ENCODE peak calls at places on chromosome 2, in ten cellular contexts. M is A673, D is AG09309, L is SK-N-SH, O is GM23338, G is suprapubic skin, Z is progenitor cell of endocrine pancreas, Y is GM13976, X is NB4, B is HFFc6. U is an unnamed sample.

GRCh38 chr2:95041824-95042442 is 16.4 kb downstream of the MAL start:
- DNase-seq in M (no peak), D (no peak), L (no peak), O (no peak), G (no peak), Z (no peak), Y (no peak), X (no peak), B (no peak), U (no peak)

GRCh38 chr2:176177580-176178270 is 10.7 kb upstream of the HOXD1 start:
- DNase-seq in M (peak; percentile 45), D (no peak), L (no peak), O (peak; percentile 71), G (no peak), Z (no peak), Y (no peak), X (no peak), B (no peak), U (no peak)

GRCh38 chr2:121489284-121489683 is 41.4 kb upstream of the RNU4ATAC start:
- DNase-seq in M (peak; percentile 31), D (no peak), L (no peak), O (no peak), G (no peak), Z (no peak), Y (peak; percentile 32), X (no peak), B (no peak), U (no peak)

GRCh38 chr2:203535078-203535783 is at the start of gene RAPH1:
- DNase-seq in M (peak; percentile 85), D (peak; percentile 42), L (peak; percentile 95), O (peak; percentile 87), G (peak; percentile 87), Z (peak; percentile 65), Y (peak; percentile 81), X (peak; percentile 70), B (peak; percentile 81), U (peak; percentile 86)

GRCh38 chr2:39127973-39128372 is 7.1 kb upstream of the SOS1 start:
- DNase-seq in M (no peak), D (no peak), L (peak; percentile 71), O (no peak), G (no peak), Z (no peak), Y (no peak), X (peak; percentile 69), B (no peak), U (no peak)

GRCh38 chr2:192215096-192215877 is 20.6 kb upstream of the TMEFF2 start:
- DNase-seq in M (no peak), D (no peak), L (no peak), O (no peak), G (no peak), Z (no peak), Y (no peak), X (no peak), B (no peak), U (no peak)

GRCh38 chr2:100269889-100270288 is 52.4 kb downstream of the LONRF2 start:
- DNase-seq in M (no peak), D (no peak), L (no peak), O (no peak), G (peak; percentile 47), Z (no peak), Y (no peak), X (no peak), B (no peak), U (no peak)

GRCh38 chr2:62014102-62014501 is 108.6 kb downstream of the COMMD1 start:
- DNase-seq in M (peak; percentile 33), D (peak; percentile 66), L (peak; percentile 34), O (peak; percentile 22), G (no peak), Z (no peak), Y (no peak), X (peak; percentile 30), B (peak; percentile 21), U (no peak)

GRCh38 chr2:71498261-71498701 is 44.9 kb downstream of the DYSF start:
- DNase-seq in M (no peak), D (peak; percentile 46), L (no peak), O (no peak), G (no peak), Z (no peak), Y (no peak), X (no peak), B (peak; percentile 94), U (no peak)

GRCh38 chr2:48137829-48138228 is 231.5 kb upstream of the FBXO11 start:
- DNase-seq in M (no peak), D (no peak), L (no peak), O (no peak), G (no peak), Z (no peak), Y (no peak), X (peak; percentile 25), B (no peak), U (no peak)

GRCh38 chr2:74507145-74507925 is at the start of gene PCGF1:
- DNase-seq in M (peak; percentile 99), D (peak; percentile 93), L (peak; percentile 97), O (peak; percentile 100), G (peak; percentile 98), Z (peak; percentile 94), Y (peak; percentile 97), X (peak; percentile 98), B (peak; percentile 95), U (peak; percentile 99)
- TF ChIP-seq CTCF in M (peak; percentile 72), D (peak; percentile 53), L (peak; percentile 53), O (peak; percentile 77), G (no peak), Z (peak; percentile 65), Y (peak; percentile 51), X (peak; percentile 70), B (peak; percentile 70), U (peak; percentile 68)

GRCh38 chr2:42573256-42573655 is 4.8 kb downstream of the MTA3 start:
- DNase-seq in M (no peak), D (no peak), L (no peak), O (no peak), G (peak; percentile 23), Z (no peak), Y (no peak), X (no peak), B (no peak), U (no peak)
- TF ChIP-seq CTCF in M (no peak), D (no peak), L (no peak), O (no peak), G (no peak), Z (no peak), Y (no peak), X (no peak), B (no peak), U (no peak)

GRCh38 chr2:237167934-237168333 is 82.2 kb downstream of the COPS8 start:
- DNase-seq in M (no peak), D (no peak), L (no peak), O (no peak), G (no peak), Z (no peak), Y (no peak), X (no peak), B (no peak), U (no peak)

GRCh38 chr2:237170017-237170416 is 84.3 kb downstream of the COPS8 start:
- DNase-seq in M (no peak), D (peak; percentile 64), L (no peak), O (no peak), G (no peak), Z (no peak), Y (no peak), X (no peak), B (no peak), U (no peak)

GRCh38 chr2:237171895-237172294 is 86.2 kb downstream of the COPS8 start:
- DNase-seq in M (no peak), D (no peak), L (no peak), O (no peak), G (no peak), Z (no peak), Y (no peak), X (no peak), B (no peak), U (no peak)

GRCh38 chr2:237167038-237167437 is 81.3 kb downstream of the COPS8 start:
- DNase-seq in M (no peak), D (no peak), L (no peak), O (no peak), G (no peak), Z (no peak), Y (no peak), X (no peak), B (no peak), U (no peak)

GRCh38 chr2:237171396-237171795 is 85.7 kb downstream of the COPS8 start:
- DNase-seq in M (peak; percentile 73), D (peak; percentile 94), L (no peak), O (peak; percentile 18), G (no peak), Z (no peak), Y (no peak), X (peak; percentile 14), B (peak; percentile 91), U (no peak)
- TF ChIP-seq CTCF in M (peak; percentile 54), D (peak; percentile 44), L (peak; percentile 66), O (peak; percentile 16), G (no peak), Z (no peak), Y (no peak), X (no peak), B (peak; percentile 74), U (no peak)

GRCh38 chr2:7203056-7203467 is 285.9 kb downstream of the RNF144A start:
- DNase-seq in M (peak; percentile 83), D (peak; percentile 61), L (peak; percentile 71), O (peak; percentile 74), G (no peak), Z (peak; percentile 50), Y (peak; percentile 51), X (peak; percentile 73), B (peak; percentile 50), U (peak; percentile 70)
- TF ChIP-seq CTCF in M (peak; percentile 95), D (peak; percentile 87), L (peak; percentile 100), O (peak; percentile 89), G (peak; percentile 65), Z (peak; percentile 98), Y (peak; percentile 72), X (peak; percentile 94), B (peak; percentile 92), U (peak; percentile 98)

GRCh38 chr2:10480359-10480949 is 32.3 kb upstream of the ODC1 start:
- DNase-seq in M (no peak), D (no peak), L (no peak), O (no peak), G (no peak), Z (no peak), Y (no peak), X (no peak), B (no peak), U (no peak)
- TF ChIP-seq CTCF in M (no peak), D (no peak), L (no peak), O (no peak), G (no peak), Z (no peak), Y (no peak), X (no peak), B (no peak), U (no peak)

DNA sequence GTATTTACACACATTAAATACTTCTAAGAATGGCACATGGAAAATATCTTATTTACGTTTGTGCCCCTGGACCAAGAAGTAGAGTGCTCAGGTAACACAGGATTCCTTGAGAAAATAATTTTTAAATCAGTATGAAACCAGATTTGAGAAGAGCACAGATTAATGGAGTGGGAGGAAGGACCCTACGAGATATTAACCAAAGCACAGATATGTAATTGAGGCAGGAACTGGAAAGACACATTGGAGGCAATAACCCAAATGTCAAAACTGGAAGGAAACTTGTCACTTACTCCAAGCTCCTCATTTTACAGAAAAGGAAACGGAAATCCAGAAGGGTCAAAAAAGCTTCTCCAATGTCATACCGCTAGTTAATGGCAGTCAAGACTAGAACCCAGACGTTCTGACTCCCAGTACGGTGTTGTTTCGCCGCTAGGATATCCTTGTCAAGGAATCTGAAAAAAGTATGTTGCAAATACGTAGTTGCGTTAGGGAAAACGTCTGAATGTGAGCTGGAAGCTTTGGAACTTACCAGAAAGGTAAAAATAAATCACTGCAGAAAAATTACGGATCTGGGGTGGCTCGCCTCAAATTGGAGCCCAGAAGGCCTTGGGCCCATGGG is 634 bp downstream of the MTIF2 start:
- DNase-seq in M (peak; percentile 17), D (no peak), L (no peak), O (peak; percentile 14), G (no peak), Z (no peak), Y (no peak), X (peak; percentile 36), B (no peak), U (no peak)
- TF ChIP-seq CTCF in M (no peak), D (no peak), L (no peak), O (no peak), G (no peak), Z (no peak), Y (no peak), X (no peak), B (no peak), U (no peak)

U was measured in nephron progenitor cell.